ENCODE peak calls at places on chromosomes 11 and 22, in ten cellular contexts. S is Kasumi-1; V is thoracic aorta; J is choroid plexus epithelial cell; O is stimulated activated CD4-positive, alpha-beta T cell treated with anti-CD3 and anti-CD28 coated beads, Interleukin-2, amount 100 ng/mL, for 48 hours; T is sciatic nerve; U is NCI-H1092 treated with DMSO at 0.1 percent for 48 hours; X is mucosa of gallbladder; P is effector memory CD8-positive, alpha-beta T cell; G is tibial nerve. N is an unnamed sample.
A peak's percentile ranks its signal among the peaks of the same experiment; 100 is the strongest.

GRCh38 chr11:18361154-18361553 is 33.2 kb upstream of the LDHA start:
- DNase-seq in O (no peak), G (no peak), S (no peak), V (no peak), J (no peak), T (no peak), U (no peak), X (no peak), P (no peak), N (no peak)

GRCh38 chr11:2933376-2934056 is 4.3 kb upstream of the PHLDA2 start:
- DNase-seq in O (peak; percentile 34), J (peak; percentile 47), X (peak; percentile 75), T (peak; percentile 74), P (peak; percentile 54), G (peak; percentile 34), V (peak; percentile 65), U (no peak), S (peak; percentile 35), N (no peak)

GRCh38 chr11:18754308-18754707 is 28.3 kb upstream of the IGSF22 start:
- DNase-seq in P (no peak), T (no peak), V (no peak), X (no peak), G (no peak), S (no peak), O (no peak), J (peak; percentile 34), U (no peak), N (no peak)

GRCh38 chr11:1628506-1629325 is 859 bp upstream of the KRTAP5-5 start:
- DNase-seq in O (peak; percentile 71), T (peak; percentile 71), P (peak; percentile 72), G (no peak), J (peak; percentile 39), V (no peak), U (no peak), S (peak; percentile 57), X (peak; percentile 60), N (peak; percentile 64)

GRCh38 chr22:32475428-32476010 is 908 bp downstream of the FBXO7 start:
- DNase-seq in G (no peak), X (peak; percentile 38), P (peak; percentile 5), J (peak; percentile 69), S (peak; percentile 62), U (peak; percentile 57), V (no peak), T (no peak), O (peak; percentile 18), N (peak; percentile 12)

GRCh38 chr11:45252877-45253276 is 33.3 kb downstream of the SYT13 start:
- DNase-seq in S (no peak), J (no peak), O (no peak), V (no peak), P (no peak), T (no peak), X (no peak), U (no peak), G (no peak), N (no peak)

GRCh38 chr11:9605742-9606141 is 32.3 kb downstream of the WEE1 start:
- DNase-seq in U (no peak), O (no peak), T (no peak), V (no peak), X (no peak), S (no peak), P (no peak), J (no peak), G (no peak), N (no peak)

GRCh38 chr11:704799-705645 is 1.0 kb upstream of the EPS8L2 start:
- DNase-seq in O (no peak), U (no peak), S (no peak), V (no peak), G (no peak), J (no peak), X (peak; percentile 61), T (peak; percentile 62), P (no peak), N (no peak)

GRCh38 chr11:130439160-130439519 is 9.3 kb upstream of the ADAMTS15 start:
- DNase-seq in J (no peak), X (no peak), O (no peak), S (peak; percentile 96), V (no peak), P (no peak), T (no peak), U (no peak), G (no peak), N (no peak)

GRCh38 chr11:17923213-17923612 is 89.6 kb downstream of the SERGEF start:
- DNase-seq in O (no peak), V (no peak), X (no peak), U (no peak), J (peak; percentile 29), T (no peak), S (no peak), P (no peak), G (no peak), N (no peak)

GRCh38 chr11:33248416-33248957 is 8.7 kb upstream of the HIPK3 start:
- DNase-seq in U (no peak), P (no peak), S (no peak), T (no peak), X (no peak), O (no peak), V (no peak), G (no peak), J (peak; percentile 32), N (no peak)

N was measured in neuronal stem cell.